ENCODE peak calls at places on chromosomes 12 and 14, in six cellular contexts. S is endodermal cell; G is stimulated activated CD4-positive, alpha-beta T cell treated with anti-CD3 and anti-CD28 coated beads, Interleukin-1b, Interleukin-23, amount 100 ng/mL, for 1 hour; Y is CD8-positive, alpha-beta memory T cell; P is head of caudate nucleus; V is GM23248. L is an unnamed sample.

GRCh38 chr14:58138065-58138718 is 13.8 kb downstream of the ARMH4 start:
- DNase-seq in S (peak; percentile 61), P (no peak), Y (no peak), V (no peak), G (no peak), L (no peak)

GRCh38 chr12:79673334-79673733 is 17.4 kb downstream of the PAWR start:
- DNase-seq in Y (no peak), P (no peak), G (no peak), S (no peak), V (no peak), L (no peak)

GRCh38 chr12:62854024-62854423 is 80.9 kb downstream of the PPM1H start:
- DNase-seq in P (no peak), G (no peak), Y (no peak), V (no peak), S (no peak), L (no peak)

GRCh38 chr12:130437555-130438242 is 100.0 kb downstream of the PIWIL1 start:
- DNase-seq in Y (no peak), P (no peak), G (no peak), S (no peak), V (no peak), L (no peak)

GRCh38 chr14:56460469-56460868 is 119.1 kb upstream of the TMEM260 start:
- DNase-seq in G (no peak), P (no peak), Y (no peak), V (no peak), S (no peak), L (no peak)

GRCh38 chr12:81257952-81258551 is 180.2 kb downstream of the ACSS3 start:
- DNase-seq in S (no peak), V (peak; percentile 63), G (no peak), Y (no peak), P (no peak), L (no peak)

GRCh38 chr12:122610911-122611310 is 83.9 kb downstream of the KNTC1 start:
- DNase-seq in G (no peak), Y (no peak), V (no peak), P (no peak), S (no peak), L (no peak)

GRCh38 chr12:6769003-6769389 is 2.8 kb downstream of the PTMS start:
- DNase-seq in G (no peak), Y (no peak), S (peak; percentile 96), P (no peak), V (peak; percentile 36), L (no peak)

GRCh38 chr12:105493091-105493615 is 162.7 kb downstream of the C12orf75 start:
- DNase-seq in V (no peak), G (no peak), P (no peak), Y (no peak), S (no peak), L (no peak)

GRCh38 chr12:57889541-57889989 is 43.0 kb upstream of the CTDSP2 start:
- DNase-seq in Y (no peak), S (peak; percentile 71), P (peak; percentile 52), V (peak; percentile 95), G (no peak), L (no peak)

GRCh38 chr14:71395151-71395604 is 487.9 kb downstream of the PCNX1 start:
- DNase-seq in Y (no peak), V (peak; percentile 79), G (no peak), S (no peak), P (no peak), L (no peak)

GRCh38 chr12:64187370-64187769 is 34.7 kb downstream of the KICS2 start:
- DNase-seq in G (no peak), V (peak; percentile 80), S (no peak), Y (no peak), P (no peak), L (no peak)

GRCh38 chr12:52650520-52651081 is 1.4 kb downstream of the KRT2 start:
- DNase-seq in S (peak; percentile 44), G (no peak), Y (no peak), V (peak; percentile 24), P (no peak), L (no peak)

GRCh38 chr14:92316937-92317336 is 6.0 kb upstream of the SLC24A4 start:
- DNase-seq in S (peak; percentile 53), G (no peak), Y (no peak), V (no peak), P (no peak), L (no peak)

GRCh38 chr14:77882098-77882497 is 82.2 kb downstream of the ADCK1 start:
- DNase-seq in Y (no peak), P (peak; percentile 52), V (peak; percentile 30), G (no peak), S (no peak), L (no peak)

GRCh38 chr12:53299101-53299453 is 418 bp upstream of the MYG1 start:
- DNase-seq in S (no peak), P (no peak), G (no peak), Y (no peak), V (peak; percentile 92), L (peak; percentile 26)

GRCh38 chr14:101082036-101082435 is 178.5 kb upstream of the RTL1 start:
- DNase-seq in V (no peak), S (peak; percentile 50), G (no peak), P (no peak), Y (no peak), L (no peak)

GRCh38 chr12:115132145-115132544 is 448.2 kb upstream of the TBX3 start:
- DNase-seq in S (no peak), Y (no peak), P (no peak), G (no peak), V (peak; percentile 62), L (no peak)

GRCh38 chr12:2743478-2743877 is 51.3 kb upstream of the FKBP4 start:
- DNase-seq in Y (no peak), P (no peak), V (no peak), G (no peak), S (no peak), L (no peak)

GRCh38 chr14:105155681-105156413 is 12.7 kb downstream of the JAG2 start:
- DNase-seq in S (no peak), G (no peak), Y (no peak), P (no peak), V (no peak), L (no peak)

L was measured in effector CD4-positive, alpha-beta T cell.